ENCODE peak calls at places on chromosomes 16 and 17, in nine cellular contexts. One of them, this sample, is unnamed.
A peak's percentile ranks its signal among the peaks of the same experiment; 100 is the strongest.

GRCh38 chr17:78129385-78130079 is 977 bp upstream of the TMC6 start:
- DNase-seq in A549: no peak
- DNase-seq in activated naive CD4-positive, alpha-beta T cell: peak; percentile 34
- DNase-seq in neural progenitor cell: no peak
- DNase-seq in NCI-H524 treated with DMSO at 0.1 percent for 48 hours: no peak
- DNase-seq in psoas muscle: no peak
- DNase-seq in effector CD4-positive, alpha-beta T cell: no peak
- DNase-seq in stimulated activated CD8-positive, alpha-beta memory T cell treated with anti-CD3 and anti-CD28 coated beads, Interleukin-7, amount 100 ng/mL, for 1 hour: no peak
- DNase-seq in ecto neural progenitor cell: no peak
- DNase-seq in this sample: no peak

GRCh38 chr17:70848785-70849184 is 679.5 kb downstream of the KCNJ2 start:
- DNase-seq in A549: no peak
- DNase-seq in activated naive CD4-positive, alpha-beta T cell: no peak
- DNase-seq in neural progenitor cell: no peak
- DNase-seq in NCI-H524 treated with DMSO at 0.1 percent for 48 hours: no peak
- DNase-seq in psoas muscle: no peak
- DNase-seq in effector CD4-positive, alpha-beta T cell: no peak
- DNase-seq in stimulated activated CD8-positive, alpha-beta memory T cell treated with anti-CD3 and anti-CD28 coated beads, Interleukin-7, amount 100 ng/mL, for 1 hour: no peak
- DNase-seq in ecto neural progenitor cell: no peak
- DNase-seq in this sample: no peak

GRCh38 chr17:4968916-4969550 is 1.4 kb upstream of the SPAG7 start:
- DNase-seq in A549: peak; percentile 26
- DNase-seq in activated naive CD4-positive, alpha-beta T cell: no peak
- DNase-seq in neural progenitor cell: peak; percentile 60
- DNase-seq in NCI-H524 treated with DMSO at 0.1 percent for 48 hours: no peak
- DNase-seq in psoas muscle: peak; percentile 63
- DNase-seq in effector CD4-positive, alpha-beta T cell: no peak
- DNase-seq in stimulated activated CD8-positive, alpha-beta memory T cell treated with anti-CD3 and anti-CD28 coated beads, Interleukin-7, amount 100 ng/mL, for 1 hour: no peak
- DNase-seq in ecto neural progenitor cell: peak; percentile 74
- DNase-seq in this sample: peak; percentile 90

GRCh38 chr17:61208301-61209098 is 191.1 kb upstream of the TBX2 start:
- DNase-seq in A549: no peak
- DNase-seq in activated naive CD4-positive, alpha-beta T cell: no peak
- DNase-seq in neural progenitor cell: no peak
- DNase-seq in NCI-H524 treated with DMSO at 0.1 percent for 48 hours: peak; percentile 63
- DNase-seq in psoas muscle: no peak
- DNase-seq in effector CD4-positive, alpha-beta T cell: no peak
- DNase-seq in stimulated activated CD8-positive, alpha-beta memory T cell treated with anti-CD3 and anti-CD28 coated beads, Interleukin-7, amount 100 ng/mL, for 1 hour: no peak
- DNase-seq in ecto neural progenitor cell: no peak
- DNase-seq in this sample: no peak

GRCh38 chr17:73546770-73547345 is 97.4 kb downstream of the SDK2 start:
- DNase-seq in A549: peak; percentile 38
- DNase-seq in activated naive CD4-positive, alpha-beta T cell: no peak
- DNase-seq in neural progenitor cell: peak; percentile 70
- DNase-seq in NCI-H524 treated with DMSO at 0.1 percent for 48 hours: no peak
- DNase-seq in psoas muscle: no peak
- DNase-seq in effector CD4-positive, alpha-beta T cell: no peak
- DNase-seq in stimulated activated CD8-positive, alpha-beta memory T cell treated with anti-CD3 and anti-CD28 coated beads, Interleukin-7, amount 100 ng/mL, for 1 hour: no peak
- DNase-seq in ecto neural progenitor cell: peak; percentile 80
- DNase-seq in this sample: peak; percentile 92

GRCh38 chr16:52929478-52929877 is 123.2 kb downstream of the CHD9NB start:
- DNase-seq in A549: no peak
- DNase-seq in activated naive CD4-positive, alpha-beta T cell: no peak
- DNase-seq in neural progenitor cell: no peak
- DNase-seq in NCI-H524 treated with DMSO at 0.1 percent for 48 hours: no peak
- DNase-seq in psoas muscle: no peak
- DNase-seq in effector CD4-positive, alpha-beta T cell: no peak
- DNase-seq in stimulated activated CD8-positive, alpha-beta memory T cell treated with anti-CD3 and anti-CD28 coated beads, Interleukin-7, amount 100 ng/mL, for 1 hour: no peak
- DNase-seq in ecto neural progenitor cell: no peak
- DNase-seq in this sample: no peak

GRCh38 chr16:83974475-83974874 is 6.4 kb downstream of the NECAB2 start:
- DNase-seq in A549: no peak
- DNase-seq in activated naive CD4-positive, alpha-beta T cell: no peak
- DNase-seq in neural progenitor cell: no peak
- DNase-seq in NCI-H524 treated with DMSO at 0.1 percent for 48 hours: peak; percentile 16
- DNase-seq in psoas muscle: no peak
- DNase-seq in effector CD4-positive, alpha-beta T cell: no peak
- DNase-seq in stimulated activated CD8-positive, alpha-beta memory T cell treated with anti-CD3 and anti-CD28 coated beads, Interleukin-7, amount 100 ng/mL, for 1 hour: no peak
- DNase-seq in ecto neural progenitor cell: no peak
- DNase-seq in this sample: no peak

GRCh38 chr16:68700120-68700519 is 37.0 kb upstream of the CDH1 start:
- DNase-seq in A549: no peak
- DNase-seq in activated naive CD4-positive, alpha-beta T cell: no peak
- DNase-seq in neural progenitor cell: no peak
- DNase-seq in NCI-H524 treated with DMSO at 0.1 percent for 48 hours: no peak
- DNase-seq in psoas muscle: no peak
- DNase-seq in effector CD4-positive, alpha-beta T cell: no peak
- DNase-seq in stimulated activated CD8-positive, alpha-beta memory T cell treated with anti-CD3 and anti-CD28 coated beads, Interleukin-7, amount 100 ng/mL, for 1 hour: no peak
- DNase-seq in ecto neural progenitor cell: no peak
- DNase-seq in this sample: no peak

GRCh38 chr16:5885521-5885920 is 787.9 kb upstream of the EEF2KMT start:
- DNase-seq in A549: no peak
- DNase-seq in activated naive CD4-positive, alpha-beta T cell: no peak
- DNase-seq in neural progenitor cell: no peak
- DNase-seq in NCI-H524 treated with DMSO at 0.1 percent for 48 hours: no peak
- DNase-seq in psoas muscle: no peak
- DNase-seq in effector CD4-positive, alpha-beta T cell: no peak
- DNase-seq in stimulated activated CD8-positive, alpha-beta memory T cell treated with anti-CD3 and anti-CD28 coated beads, Interleukin-7, amount 100 ng/mL, for 1 hour: no peak
- DNase-seq in ecto neural progenitor cell: no peak
- DNase-seq in this sample: no peak

GRCh38 chr17:27293359-27293897 is 486 bp upstream of the WSB1 start:
- DNase-seq in A549: no peak
- DNase-seq in activated naive CD4-positive, alpha-beta T cell: no peak
- DNase-seq in neural progenitor cell: peak; percentile 16
- DNase-seq in NCI-H524 treated with DMSO at 0.1 percent for 48 hours: no peak
- DNase-seq in psoas muscle: no peak
- DNase-seq in effector CD4-positive, alpha-beta T cell: no peak
- DNase-seq in stimulated activated CD8-positive, alpha-beta memory T cell treated with anti-CD3 and anti-CD28 coated beads, Interleukin-7, amount 100 ng/mL, for 1 hour: no peak
- DNase-seq in ecto neural progenitor cell: peak; percentile 68
- DNase-seq in this sample: no peak

GRCh38 chr16:10180771-10181163 is 1.5 kb downstream of the GRIN2A start:
- DNase-seq in A549: peak; percentile 28
- DNase-seq in activated naive CD4-positive, alpha-beta T cell: no peak
- DNase-seq in neural progenitor cell: peak; percentile 91
- DNase-seq in NCI-H524 treated with DMSO at 0.1 percent for 48 hours: peak; percentile 21
- DNase-seq in psoas muscle: no peak
- DNase-seq in effector CD4-positive, alpha-beta T cell: no peak
- DNase-seq in stimulated activated CD8-positive, alpha-beta memory T cell treated with anti-CD3 and anti-CD28 coated beads, Interleukin-7, amount 100 ng/mL, for 1 hour: no peak
- DNase-seq in ecto neural progenitor cell: peak; percentile 87
- DNase-seq in this sample: peak; percentile 87

GRCh38 chr17:49519781-49520180 is 24.7 kb downstream of the NGFR start:
- DNase-seq in A549: no peak
- DNase-seq in activated naive CD4-positive, alpha-beta T cell: no peak
- DNase-seq in neural progenitor cell: no peak
- DNase-seq in NCI-H524 treated with DMSO at 0.1 percent for 48 hours: peak; percentile 33
- DNase-seq in psoas muscle: no peak
- DNase-seq in effector CD4-positive, alpha-beta T cell: no peak
- DNase-seq in stimulated activated CD8-positive, alpha-beta memory T cell treated with anti-CD3 and anti-CD28 coated beads, Interleukin-7, amount 100 ng/mL, for 1 hour: no peak
- DNase-seq in ecto neural progenitor cell: no peak
- DNase-seq in this sample: peak; percentile 49

GRCh38 chr16:85057212-85057889 is 29.8 kb downstream of the KIAA0513 start:
- DNase-seq in A549: peak; percentile 72
- DNase-seq in activated naive CD4-positive, alpha-beta T cell: no peak
- DNase-seq in neural progenitor cell: no peak
- DNase-seq in NCI-H524 treated with DMSO at 0.1 percent for 48 hours: no peak
- DNase-seq in psoas muscle: no peak
- DNase-seq in effector CD4-positive, alpha-beta T cell: no peak
- DNase-seq in stimulated activated CD8-positive, alpha-beta memory T cell treated with anti-CD3 and anti-CD28 coated beads, Interleukin-7, amount 100 ng/mL, for 1 hour: no peak
- DNase-seq in ecto neural progenitor cell: no peak
- DNase-seq in this sample: peak; percentile 65

GRCh38 chr17:57902117-57902799 is 52.4 kb upstream of the MRPS23 start:
- DNase-seq in A549: no peak
- DNase-seq in activated naive CD4-positive, alpha-beta T cell: no peak
- DNase-seq in neural progenitor cell: no peak
- DNase-seq in NCI-H524 treated with DMSO at 0.1 percent for 48 hours: no peak
- DNase-seq in psoas muscle: peak; percentile 25
- DNase-seq in effector CD4-positive, alpha-beta T cell: no peak
- DNase-seq in stimulated activated CD8-positive, alpha-beta memory T cell treated with anti-CD3 and anti-CD28 coated beads, Interleukin-7, amount 100 ng/mL, for 1 hour: no peak
- DNase-seq in ecto neural progenitor cell: no peak
- DNase-seq in this sample: no peak

GRCh38 chr16:61834082-61834481 is 202.2 kb downstream of the CDH8 start:
- DNase-seq in A549: no peak
- DNase-seq in activated naive CD4-positive, alpha-beta T cell: no peak
- DNase-seq in neural progenitor cell: no peak
- DNase-seq in NCI-H524 treated with DMSO at 0.1 percent for 48 hours: no peak
- DNase-seq in psoas muscle: no peak
- DNase-seq in effector CD4-positive, alpha-beta T cell: no peak
- DNase-seq in stimulated activated CD8-positive, alpha-beta memory T cell treated with anti-CD3 and anti-CD28 coated beads, Interleukin-7, amount 100 ng/mL, for 1 hour: no peak
- DNase-seq in ecto neural progenitor cell: no peak
- DNase-seq in this sample: peak; percentile 60

GRCh38 chr17:59561042-59561441 is 4.4 kb upstream of the DHX40 start:
- DNase-seq in A549: peak; percentile 56
- DNase-seq in activated naive CD4-positive, alpha-beta T cell: no peak
- DNase-seq in neural progenitor cell: peak; percentile 22
- DNase-seq in NCI-H524 treated with DMSO at 0.1 percent for 48 hours: peak; percentile 58
- DNase-seq in psoas muscle: no peak
- DNase-seq in effector CD4-positive, alpha-beta T cell: no peak
- DNase-seq in stimulated activated CD8-positive, alpha-beta memory T cell treated with anti-CD3 and anti-CD28 coated beads, Interleukin-7, amount 100 ng/mL, for 1 hour: no peak
- DNase-seq in ecto neural progenitor cell: no peak
- DNase-seq in this sample: peak; percentile 63

GRCh38 chr17:44011876-44012275 is 2.9 kb downstream of the TMEM101 start:
- DNase-seq in A549: no peak
- DNase-seq in activated naive CD4-positive, alpha-beta T cell: no peak
- DNase-seq in neural progenitor cell: no peak
- DNase-seq in NCI-H524 treated with DMSO at 0.1 percent for 48 hours: no peak
- DNase-seq in psoas muscle: no peak
- DNase-seq in effector CD4-positive, alpha-beta T cell: no peak
- DNase-seq in stimulated activated CD8-positive, alpha-beta memory T cell treated with anti-CD3 and anti-CD28 coated beads, Interleukin-7, amount 100 ng/mL, for 1 hour: no peak
- DNase-seq in ecto neural progenitor cell: no peak
- DNase-seq in this sample: no peak

GRCh38 chr17:59372138-59372751 is 40.8 kb downstream of the YPEL2 start:
- DNase-seq in A549: no peak
- DNase-seq in activated naive CD4-positive, alpha-beta T cell: no peak
- DNase-seq in neural progenitor cell: no peak
- DNase-seq in NCI-H524 treated with DMSO at 0.1 percent for 48 hours: no peak
- DNase-seq in psoas muscle: no peak
- DNase-seq in effector CD4-positive, alpha-beta T cell: no peak
- DNase-seq in stimulated activated CD8-positive, alpha-beta memory T cell treated with anti-CD3 and anti-CD28 coated beads, Interleukin-7, amount 100 ng/mL, for 1 hour: no peak
- DNase-seq in ecto neural progenitor cell: no peak
- DNase-seq in this sample: no peak

GRCh38 chr16:82636485-82636884 is 9.7 kb downstream of the CDH13 start:
- DNase-seq in A549: no peak
- DNase-seq in activated naive CD4-positive, alpha-beta T cell: no peak
- DNase-seq in neural progenitor cell: no peak
- DNase-seq in NCI-H524 treated with DMSO at 0.1 percent for 48 hours: no peak
- DNase-seq in psoas muscle: no peak
- DNase-seq in effector CD4-positive, alpha-beta T cell: no peak
- DNase-seq in stimulated activated CD8-positive, alpha-beta memory T cell treated with anti-CD3 and anti-CD28 coated beads, Interleukin-7, amount 100 ng/mL, for 1 hour: no peak
- DNase-seq in ecto neural progenitor cell: no peak
- DNase-seq in this sample: no peak

GRCh38 chr17:72193395-72194106 is 72.7 kb downstream of the SOX9 start:
- DNase-seq in A549: no peak
- DNase-seq in activated naive CD4-positive, alpha-beta T cell: no peak
- DNase-seq in neural progenitor cell: no peak
- DNase-seq in NCI-H524 treated with DMSO at 0.1 percent for 48 hours: no peak
- DNase-seq in psoas muscle: peak; percentile 67
- DNase-seq in effector CD4-positive, alpha-beta T cell: no peak
- DNase-seq in stimulated activated CD8-positive, alpha-beta memory T cell treated with anti-CD3 and anti-CD28 coated beads, Interleukin-7, amount 100 ng/mL, for 1 hour: no peak
- DNase-seq in ecto neural progenitor cell: no peak
- DNase-seq in this sample: no peak

GRCh38 chr16:58366247-58367031 is 25.8 kb upstream of the GINS3 start:
- DNase-seq in A549: peak; percentile 21
- DNase-seq in activated naive CD4-positive, alpha-beta T cell: no peak
- DNase-seq in neural progenitor cell: no peak
- DNase-seq in NCI-H524 treated with DMSO at 0.1 percent for 48 hours: peak; percentile 49
- DNase-seq in psoas muscle: no peak
- DNase-seq in effector CD4-positive, alpha-beta T cell: no peak
- DNase-seq in stimulated activated CD8-positive, alpha-beta memory T cell treated with anti-CD3 and anti-CD28 coated beads, Interleukin-7, amount 100 ng/mL, for 1 hour: no peak
- DNase-seq in ecto neural progenitor cell: no peak
- DNase-seq in this sample: no peak

GRCh38 chr16:66918803-66919568 is at the start of gene CDH16:
- DNase-seq in A549: no peak
- DNase-seq in activated naive CD4-positive, alpha-beta T cell: no peak
- DNase-seq in neural progenitor cell: no peak
- DNase-seq in NCI-H524 treated with DMSO at 0.1 percent for 48 hours: no peak
- DNase-seq in psoas muscle: no peak
- DNase-seq in effector CD4-positive, alpha-beta T cell: no peak
- DNase-seq in stimulated activated CD8-positive, alpha-beta memory T cell treated with anti-CD3 and anti-CD28 coated beads, Interleukin-7, amount 100 ng/mL, for 1 hour: no peak
- DNase-seq in ecto neural progenitor cell: no peak
- DNase-seq in this sample: no peak

GRCh38 chr17:65627892-65628622 is 66.6 kb upstream of the AXIN2 start:
- DNase-seq in A549: peak; percentile 76
- DNase-seq in activated naive CD4-positive, alpha-beta T cell: no peak
- DNase-seq in neural progenitor cell: no peak
- DNase-seq in NCI-H524 treated with DMSO at 0.1 percent for 48 hours: no peak
- DNase-seq in psoas muscle: no peak
- DNase-seq in effector CD4-positive, alpha-beta T cell: no peak
- DNase-seq in stimulated activated CD8-positive, alpha-beta memory T cell treated with anti-CD3 and anti-CD28 coated beads, Interleukin-7, amount 100 ng/mL, for 1 hour: no peak
- DNase-seq in ecto neural progenitor cell: no peak
- DNase-seq in this sample: peak; percentile 57

GRCh38 chr16:47197536-47198179 is 53.9 kb upstream of the NETO2 start:
- DNase-seq in A549: no peak
- DNase-seq in activated naive CD4-positive, alpha-beta T cell: no peak
- DNase-seq in neural progenitor cell: no peak
- DNase-seq in NCI-H524 treated with DMSO at 0.1 percent for 48 hours: no peak
- DNase-seq in psoas muscle: peak; percentile 79
- DNase-seq in effector CD4-positive, alpha-beta T cell: no peak
- DNase-seq in stimulated activated CD8-positive, alpha-beta memory T cell treated with anti-CD3 and anti-CD28 coated beads, Interleukin-7, amount 100 ng/mL, for 1 hour: no peak
- DNase-seq in ecto neural progenitor cell: no peak
- DNase-seq in this sample: no peak

GRCh38 chr17:45869676-45870341 is 24.5 kb upstream of the MAPT start:
- DNase-seq in A549: no peak
- DNase-seq in activated naive CD4-positive, alpha-beta T cell: no peak
- DNase-seq in neural progenitor cell: no peak
- DNase-seq in NCI-H524 treated with DMSO at 0.1 percent for 48 hours: no peak
- DNase-seq in psoas muscle: no peak
- DNase-seq in effector CD4-positive, alpha-beta T cell: no peak
- DNase-seq in stimulated activated CD8-positive, alpha-beta memory T cell treated with anti-CD3 and anti-CD28 coated beads, Interleukin-7, amount 100 ng/mL, for 1 hour: no peak
- DNase-seq in ecto neural progenitor cell: no peak
- DNase-seq in this sample: peak; percentile 75

GRCh38 chr17:6303664-6304063 is 131.3 kb downstream of the AIPL1 start:
- DNase-seq in A549: no peak
- DNase-seq in activated naive CD4-positive, alpha-beta T cell: no peak
- DNase-seq in neural progenitor cell: peak; percentile 77
- DNase-seq in NCI-H524 treated with DMSO at 0.1 percent for 48 hours: no peak
- DNase-seq in psoas muscle: no peak
- DNase-seq in effector CD4-positive, alpha-beta T cell: no peak
- DNase-seq in stimulated activated CD8-positive, alpha-beta memory T cell treated with anti-CD3 and anti-CD28 coated beads, Interleukin-7, amount 100 ng/mL, for 1 hour: no peak
- DNase-seq in ecto neural progenitor cell: peak; percentile 80
- DNase-seq in this sample: peak; percentile 84

GRCh38 chr17:42760652-42761581 is at the start of gene RAMP2:
- DNase-seq in A549: peak; percentile 41
- DNase-seq in activated naive CD4-positive, alpha-beta T cell: no peak
- DNase-seq in neural progenitor cell: peak; percentile 75
- DNase-seq in NCI-H524 treated with DMSO at 0.1 percent for 48 hours: no peak
- DNase-seq in psoas muscle: peak; percentile 67
- DNase-seq in effector CD4-positive, alpha-beta T cell: no peak
- DNase-seq in stimulated activated CD8-positive, alpha-beta memory T cell treated with anti-CD3 and anti-CD28 coated beads, Interleukin-7, amount 100 ng/mL, for 1 hour: no peak
- DNase-seq in ecto neural progenitor cell: peak; percentile 80
- DNase-seq in this sample: peak; percentile 70

GRCh38 chr17:412211-413015 is 59.8 kb upstream of the RPH3AL start:
- DNase-seq in A549: peak; percentile 63
- DNase-seq in activated naive CD4-positive, alpha-beta T cell: peak; percentile 11
- DNase-seq in neural progenitor cell: peak; percentile 77
- DNase-seq in NCI-H524 treated with DMSO at 0.1 percent for 48 hours: no peak
- DNase-seq in psoas muscle: no peak
- DNase-seq in effector CD4-positive, alpha-beta T cell: peak; percentile 61
- DNase-seq in stimulated activated CD8-positive, alpha-beta memory T cell treated with anti-CD3 and anti-CD28 coated beads, Interleukin-7, amount 100 ng/mL, for 1 hour: peak; percentile 36
- DNase-seq in ecto neural progenitor cell: no peak
- DNase-seq in this sample: no peak

GRCh38 chr17:2957631-2958286 is 105.6 kb downstream of the OR1D5 start:
- DNase-seq in A549: no peak
- DNase-seq in activated naive CD4-positive, alpha-beta T cell: no peak
- DNase-seq in neural progenitor cell: no peak
- DNase-seq in NCI-H524 treated with DMSO at 0.1 percent for 48 hours: no peak
- DNase-seq in psoas muscle: no peak
- DNase-seq in effector CD4-positive, alpha-beta T cell: no peak
- DNase-seq in stimulated activated CD8-positive, alpha-beta memory T cell treated with anti-CD3 and anti-CD28 coated beads, Interleukin-7, amount 100 ng/mL, for 1 hour: no peak
- DNase-seq in ecto neural progenitor cell: no peak
- DNase-seq in this sample: peak; percentile 67

GRCh38 chr17:21240375-21241055 is 12.7 kb downstream of the NATD1 start:
- DNase-seq in A549: no peak
- DNase-seq in activated naive CD4-positive, alpha-beta T cell: no peak
- DNase-seq in neural progenitor cell: no peak
- DNase-seq in NCI-H524 treated with DMSO at 0.1 percent for 48 hours: no peak
- DNase-seq in psoas muscle: no peak
- DNase-seq in effector CD4-positive, alpha-beta T cell: no peak
- DNase-seq in stimulated activated CD8-positive, alpha-beta memory T cell treated with anti-CD3 and anti-CD28 coated beads, Interleukin-7, amount 100 ng/mL, for 1 hour: no peak
- DNase-seq in ecto neural progenitor cell: no peak
- DNase-seq in this sample: no peak

GRCh38 chr17:75317671-75318070 is 28.4 kb upstream of the SLC25A19 start:
- DNase-seq in A549: no peak
- DNase-seq in activated naive CD4-positive, alpha-beta T cell: no peak
- DNase-seq in neural progenitor cell: peak; percentile 60
- DNase-seq in NCI-H524 treated with DMSO at 0.1 percent for 48 hours: no peak
- DNase-seq in psoas muscle: no peak
- DNase-seq in effector CD4-positive, alpha-beta T cell: no peak
- DNase-seq in stimulated activated CD8-positive, alpha-beta memory T cell treated with anti-CD3 and anti-CD28 coated beads, Interleukin-7, amount 100 ng/mL, for 1 hour: no peak
- DNase-seq in ecto neural progenitor cell: no peak
- DNase-seq in this sample: no peak

This sample was measured in islet precursor cell.